ENCODE peak calls at places on chromosomes 11 and 22, in eight cellular contexts. Q, S, L, E, X, A, G and R are unnamed samples.

GRCh38 chr22:27405672-27406388 is 395.7 kb downstream of the MN1 start:
- DNase-seq in G (no peak), L (peak), S (peak), A (peak), E (peak), Q (peak), X (no peak), R (peak)

GRCh38 chr22:27139935-27140493 is 482.6 kb downstream of the MIAT start:
- DNase-seq in S (peak), A (peak), Q (no peak), E (no peak), L (peak), G (no peak), X (peak), R (peak)

GRCh38 chr11:133864756-133865155 is 19.4 kb upstream of the SPATA19 start:
- DNase-seq in L (no peak), Q (no peak), E (no peak), X (no peak), S (no peak), G (no peak), A (no peak), R (no peak)

GRCh38 chr22:37518509-37519267 is 527 bp downstream of the CARD10 start:
- DNase-seq in E (no peak), G (no peak), A (no peak), Q (no peak), L (no peak), X (no peak), S (no peak), R (peak)

GRCh38 chr11:129324533-129325175 is 51.0 kb upstream of the BARX2 start:
- DNase-seq in Q (peak), G (no peak), X (no peak), E (peak), L (no peak), S (no peak), A (peak), R (peak)

GRCh38 chr11:23320131-23320530 is 459.9 kb upstream of the CCDC179 start:
- DNase-seq in Q (no peak), G (no peak), S (peak), E (no peak), A (no peak), L (no peak), X (peak), R (peak)

GRCh38 chr22:50302041-50302541 is 5.4 kb downstream of the PLXNB2 start:
- DNase-seq in E (no peak), Q (peak), A (no peak), G (no peak), S (no peak), X (no peak), L (peak), R (no peak)

GRCh38 chr11:79794484-79795393 is 353.9 kb upstream of the TENM4 start:
- DNase-seq in G (no peak), L (peak), Q (no peak), X (no peak), A (no peak), E (no peak), S (no peak), R (no peak)

GRCh38 chr11:19864141-19865120 is 151.8 kb downstream of the NAV2 start:
- DNase-seq in G (no peak), L (peak), E (no peak), Q (no peak), S (no peak), X (no peak), A (no peak), R (no peak)

GRCh38 chr22:49037701-49038245 is 789.9 kb downstream of the BRD1 start:
- DNase-seq in Q (no peak), E (no peak), G (no peak), X (no peak), S (no peak), L (no peak), A (no peak), R (no peak)

GRCh38 chr22:48141301-48141700 is 1378.9 kb downstream of the TBC1D22A start:
- DNase-seq in G (no peak), L (no peak), Q (no peak), E (no peak), A (no peak), S (no peak), X (no peak), R (no peak)

GRCh38 chr11:62545437-62546243 is 966 bp downstream of the AHNAK start:
- DNase-seq in G (no peak), L (peak), A (peak), S (peak), X (peak), E (no peak), Q (peak), R (peak)

GRCh38 chr11:87260811-87261210 is 223.1 kb downstream of the TMEM135 start:
- DNase-seq in A (no peak), L (peak), E (no peak), G (no peak), S (no peak), X (no peak), Q (no peak), R (peak)

GRCh38 chr11:7056828-7057513 is 31.8 kb upstream of the RBMXL2 start:
- DNase-seq in Q (no peak), S (no peak), L (peak), E (no peak), X (no peak), G (no peak), A (no peak), R (peak)

GRCh38 chr11:64619196-64619595 is 28.2 kb downstream of the SLC22A12 start:
- DNase-seq in Q (no peak), E (no peak), G (no peak), L (no peak), S (no peak), X (no peak), A (no peak), R (no peak)

GRCh38 chr22:28942333-28942732 is 59.0 kb downstream of the ZNRF3 start:
- DNase-seq in S (no peak), L (no peak), A (no peak), Q (no peak), E (no peak), X (no peak), G (no peak), R (no peak)

GRCh38 chr11:63682045-63682915 is 980 bp downstream of the RTN3 start:
- DNase-seq in S (peak), G (no peak), X (no peak), E (no peak), A (no peak), L (no peak), Q (peak), R (peak)

GRCh38 chr22:26079009-26079408 is 90.3 kb upstream of the SEZ6L start:
- DNase-seq in L (no peak), A (no peak), S (no peak), E (no peak), Q (no peak), G (no peak), X (no peak), R (no peak)